ENCODE peak calls at places on chromosome 3, in eight cellular contexts. W, G, S, C, H, P, B and Y are unnamed samples.

GRCh38 chr3:46479021-46479420 is 14.3 kb upstream of the LTF start:
- DNase-seq in H (no peak), S (no peak), B (no peak), C (no peak), P (no peak), G (no peak), W (no peak), Y (no peak)

GRCh38 chr3:3196148-3196861 is 16.8 kb upstream of the CRBN start:
- DNase-seq in W (peak; percentile 52), C (no peak), H (no peak), G (no peak), P (no peak), S (no peak), B (no peak), Y (no peak)

GRCh38 chr3:106862067-106862466 is 515.2 kb upstream of the CCDC54 start:
- DNase-seq in P (no peak), H (no peak), W (no peak), B (no peak), C (no peak), G (no peak), S (no peak), Y (peak; percentile 82)

GRCh38 chr3:123318374-123318773 is 116.6 kb downstream of the SEC22A start:
- DNase-seq in B (no peak), H (no peak), P (no peak), G (no peak), C (no peak), S (no peak), W (no peak), Y (no peak)

GRCh38 chr3:131338948-131339640 is 42.5 kb upstream of the NUDT16 start:
- DNase-seq in C (no peak), S (no peak), H (no peak), B (no peak), W (no peak), P (no peak), G (no peak), Y (peak; percentile 29)

GRCh38 chr3:136351351-136351750 is 101.2 kb downstream of the PCCB start:
- DNase-seq in H (no peak), S (no peak), P (no peak), B (no peak), G (no peak), W (no peak), C (no peak), Y (peak; percentile 19)

GRCh38 chr3:103052236-103052830 is 617.5 kb downstream of the ZPLD1 start:
- DNase-seq in S (no peak), C (no peak), P (no peak), B (no peak), G (no peak), W (no peak), H (no peak), Y (peak; percentile 34)

GRCh38 chr3:40845447-40845846 is 320.7 kb downstream of the ZNF621 start:
- DNase-seq in S (no peak), P (no peak), B (no peak), H (no peak), G (no peak), W (no peak), C (no peak), Y (no peak)

GRCh38 chr3:69838696-69839515 is 99.6 kb downstream of the MITF start:
- DNase-seq in G (no peak), P (no peak), B (no peak), H (no peak), W (no peak), C (no peak), S (no peak), Y (no peak)

GRCh38 chr3:147397911-147398809 is 8.2 kb downstream of the ZIC4 start:
- DNase-seq in S (no peak), W (peak; percentile 90), C (no peak), G (no peak), B (no peak), H (no peak), P (no peak), Y (peak; percentile 68)

GRCh38 chr3:113890256-113890900 is 51.8 kb downstream of the GRAMD1C start:
- DNase-seq in B (no peak), W (peak; percentile 49), G (no peak), P (no peak), S (no peak), H (no peak), C (no peak), Y (no peak)

GRCh38 chr3:159548675-159549335 is 439.8 kb upstream of the IL12A start:
- DNase-seq in S (no peak), C (no peak), W (no peak), B (no peak), P (no peak), H (no peak), G (no peak), Y (peak; percentile 42)